ENCODE peak calls at places on chromosomes 3 and 15, in eight cellular contexts. U, W, Y, B, C, Z, R and G are unnamed samples.

GRCh38 chr3:53346514-53346913 is 829 bp downstream of the DCP1A start:
- DNase-seq in W (no peak), C (no peak), Z (no peak), R (no peak), Y (peak; percentile 28), B (no peak), U (no peak), G (no peak)

GRCh38 chr3:62446337-62446940 is 73.1 kb upstream of the FEZF2 start:
- DNase-seq in U (no peak), B (no peak), W (no peak), R (no peak), Y (no peak), C (no peak), Z (no peak), G (no peak)

GRCh38 chr15:60972301-60972700 is 256.8 kb downstream of the RORA start:
- DNase-seq in C (no peak), Z (peak; percentile 92), B (no peak), Y (peak; percentile 90), U (no peak), W (no peak), R (peak; percentile 92), G (peak; percentile 99)

GRCh38 chr3:159866201-159866746 is 122.4 kb upstream of the IL12A start:
- DNase-seq in B (no peak), C (no peak), W (no peak), R (no peak), Y (peak; percentile 63), U (no peak), Z (no peak), G (no peak)

GRCh38 chr3:44962606-44963393 is 13.2 kb downstream of the ZDHHC3 start:
- DNase-seq in Y (peak; percentile 35), Z (no peak), R (peak; percentile 47), B (no peak), U (no peak), C (no peak), W (peak; percentile 4), G (peak; percentile 19)

GRCh38 chr3:44041726-44042125 is 200.0 kb upstream of the TOPAZ1 start:
- DNase-seq in Y (no peak), Z (no peak), C (no peak), U (no peak), B (no peak), R (no peak), W (no peak), G (no peak)

GRCh38 chr3:71486831-71487230 is 96.7 kb downstream of the FOXP1 start:
- DNase-seq in B (no peak), Y (no peak), R (no peak), C (no peak), W (no peak), Z (no peak), U (no peak), G (no peak)

GRCh38 chr3:23254875-23255274 is 51.7 kb downstream of the UBE2E2 start:
- DNase-seq in R (no peak), Y (no peak), U (no peak), Z (no peak), C (no peak), B (no peak), W (no peak), G (no peak)

GRCh38 chr15:76312540-76313174 is 1.4 kb upstream of the ETFA start:
- DNase-seq in Z (no peak), R (peak; percentile 72), U (no peak), C (no peak), B (no peak), Y (peak; percentile 76), W (no peak), G (no peak)

GRCh38 chr3:174960898-174961297 is 101.8 kb downstream of the NAALADL2 start:
- DNase-seq in W (no peak), C (no peak), Z (no peak), U (no peak), R (no peak), Y (no peak), B (no peak), G (no peak)

GRCh38 chr3:55801676-55802075 is 314.6 kb upstream of the WNT5A start:
- DNase-seq in R (no peak), W (no peak), B (no peak), C (no peak), Z (no peak), Y (no peak), U (no peak), G (no peak)

GRCh38 chr3:180882115-180882514 is 30.4 kb upstream of the FXR1 start:
- DNase-seq in B (no peak), U (no peak), R (no peak), W (no peak), Z (no peak), Y (no peak), C (no peak), G (no peak)

GRCh38 chr3:126715432-126715831 is 11.4 kb downstream of the CHCHD6 start:
- DNase-seq in U (no peak), C (no peak), Z (no peak), W (no peak), Y (no peak), B (no peak), R (no peak), G (no peak)

GRCh38 chr3:126713229-126713628 is 9.2 kb downstream of the CHCHD6 start:
- DNase-seq in R (no peak), W (no peak), U (no peak), C (no peak), Y (no peak), B (no peak), Z (no peak), G (no peak)

GRCh38 chr3:126716057-126716456 is 12.0 kb downstream of the CHCHD6 start:
- DNase-seq in Y (no peak), C (no peak), U (no peak), B (no peak), R (no peak), W (no peak), Z (no peak), G (no peak)

GRCh38 chr3:126714296-126714900 is 10.4 kb downstream of the CHCHD6 start:
- DNase-seq in Y (no peak), C (no peak), B (no peak), Z (no peak), U (no peak), R (no peak), W (no peak), G (no peak)

GRCh38 chr3:126714921-126715320 is 10.9 kb downstream of the CHCHD6 start:
- DNase-seq in Y (no peak), W (no peak), B (no peak), C (no peak), U (no peak), Z (no peak), R (no peak), G (no peak)
- TF ChIP-seq CTCF in Y (no peak), W (no peak), B (no peak), C (no peak), U (no peak), Z (no peak), R (peak; percentile 10), G (no peak)

GRCh38 chr15:55564347-55565145 is 23.6 kb downstream of the PYGO1 start:
- DNase-seq in Z (no peak), C (no peak), U (no peak), Y (no peak), R (no peak), B (peak; percentile 22), W (no peak), G (no peak)
- TF ChIP-seq CTCF in Z (no peak), C (no peak), U (peak; percentile 23), Y (peak; percentile 15), R (no peak), B (no peak), W (no peak), G (no peak)

GRCh38 chr3:76372497-76372896 is 587.1 kb upstream of the ZNF717 start:
- DNase-seq in W (no peak), B (no peak), C (no peak), Z (no peak), R (no peak), U (no peak), Y (peak; percentile 8), G (no peak)

GRCh38 chr3:76367281-76367680 is 581.9 kb upstream of the ZNF717 start:
- DNase-seq in W (no peak), U (no peak), B (no peak), R (no peak), Z (peak; percentile 42), Y (peak; percentile 14), C (no peak), G (peak; percentile 33)

GRCh38 chr3:76370749-76371148 is 585.4 kb upstream of the ZNF717 start:
- DNase-seq in Z (no peak), U (no peak), C (no peak), B (no peak), Y (no peak), R (no peak), W (no peak), G (no peak)

GRCh38 chr3:76365284-76365683 is 579.9 kb upstream of the ZNF717 start:
- DNase-seq in W (no peak), Z (no peak), C (no peak), B (no peak), Y (peak; percentile 11), U (no peak), R (no peak), G (no peak)

DNA sequence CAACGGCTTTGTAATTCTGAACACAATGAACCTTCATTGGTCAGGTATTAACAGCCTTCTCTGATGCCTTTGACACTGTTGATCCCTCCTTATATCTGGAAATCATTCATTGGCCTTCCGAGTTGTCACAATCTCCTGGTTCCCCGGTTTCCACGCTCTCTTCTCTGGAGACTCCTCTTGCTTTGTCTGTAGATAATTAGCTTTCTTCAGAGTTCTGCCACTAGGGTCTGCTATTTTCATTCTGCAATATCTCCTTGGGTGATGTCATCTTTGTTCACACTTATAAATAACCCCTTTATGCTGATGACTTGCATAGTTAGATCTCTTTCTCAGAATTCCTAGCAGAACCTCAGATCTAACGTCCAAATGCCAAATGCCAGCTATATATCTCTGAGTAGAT is 583.8 kb upstream of the ZNF717 start:
- DNase-seq in Y (peak; percentile 43), B (no peak), W (no peak), U (no peak), C (no peak), R (no peak), Z (no peak), G (peak; percentile 10)
- TF ChIP-seq CTCF in Y (no peak), B (no peak), W (no peak), U (peak; percentile 20), C (peak; percentile 48), R (no peak), Z (peak; percentile 60), G (peak; percentile 28)

GRCh38 chr15:44426975-44427755 is at the start of gene CTDSPL2:
- DNase-seq in B (peak; percentile 98), Z (peak; percentile 98), W (peak; percentile 98), Y (peak; percentile 100), R (peak; percentile 97), C (peak; percentile 47), U (peak; percentile 95), G (peak; percentile 92)

DNA sequence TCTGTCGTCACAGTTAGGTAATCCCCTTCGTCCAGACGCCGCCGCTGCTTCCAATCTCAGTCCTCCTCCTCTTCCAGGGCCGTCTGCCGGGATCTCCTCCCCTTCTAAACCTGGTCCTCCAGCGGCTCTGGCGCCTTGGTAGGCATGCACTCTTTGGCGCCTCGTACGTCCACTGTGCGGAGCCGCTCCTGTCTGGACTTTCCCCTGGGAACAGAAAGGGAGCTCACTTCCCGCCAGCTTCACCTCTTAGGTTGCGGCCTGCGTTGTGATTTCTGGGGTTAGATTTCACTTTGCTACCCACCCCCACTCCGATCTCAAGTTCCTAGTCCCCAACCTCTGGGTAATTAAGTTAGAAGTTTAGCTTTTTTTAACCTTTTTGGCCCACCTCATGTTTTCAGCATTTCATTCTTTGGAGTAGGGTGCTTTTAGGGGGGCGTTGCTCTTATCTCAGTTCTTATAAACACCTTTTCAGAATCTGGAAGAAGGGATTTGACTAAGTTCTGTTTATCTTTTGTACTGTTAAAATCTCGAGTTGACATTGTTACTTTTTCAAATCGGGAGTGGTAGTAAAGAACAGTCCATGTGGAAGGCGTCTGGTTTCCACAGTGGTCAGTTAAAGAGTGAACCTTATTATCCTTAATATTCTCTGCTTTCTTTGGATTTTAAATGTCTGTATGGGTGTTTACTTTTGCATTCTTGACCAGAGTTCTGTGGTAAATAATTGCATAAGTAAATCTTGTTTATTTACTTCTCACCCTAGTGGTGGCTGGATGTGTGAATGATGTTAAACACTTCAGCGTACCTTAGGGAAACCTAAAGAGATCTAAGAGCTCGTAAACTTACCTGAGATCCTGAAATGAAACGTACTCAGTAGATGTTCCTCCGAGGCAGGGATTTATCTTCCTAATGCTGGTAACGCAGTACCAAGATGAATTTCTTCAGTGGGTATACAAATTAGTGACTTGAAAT is 611 bp downstream of the CTDSPL2 start:
- DNase-seq in R (no peak), B (peak; percentile 62), C (no peak), U (no peak), Z (no peak), Y (no peak), W (no peak), G (no peak)
- TF ChIP-seq CTCF in R (peak; percentile 36), B (no peak), C (no peak), U (peak; percentile 53), Z (no peak), Y (peak; percentile 6), W (no peak), G (no peak)